ENCODE peak calls at places on chromosomes 7 and 10, in nine cellular contexts. One of them, this sample, is unnamed.

GRCh38 chr10:59376817-59377340 is 14.5 kb upstream of the FAM13C start:
- DNase-seq in uterus: no peak
- DNase-seq in dorsolateral prefrontal cortex: no peak
- DNase-seq in left ventricle myocardium inferior: no peak
- DNase-seq in GM12864: no peak
- DNase-seq in choroid plexus epithelial cell: no peak
- DNase-seq in BE2C: no peak
- DNase-seq in adipocyte: no peak
- DNase-seq in A549: no peak
- DNase-seq in this sample: no peak

GRCh38 chr7:137579913-137580640 is 236.5 kb upstream of the PTN start:
- DNase-seq in choroid plexus epithelial cell: peak
- DNase-seq in dorsolateral prefrontal cortex: no peak
- DNase-seq in adipocyte: peak
- DNase-seq in BE2C: no peak
- DNase-seq in uterus: no peak
- DNase-seq in A549: no peak
- DNase-seq in GM12864: no peak
- DNase-seq in left ventricle myocardium inferior: no peak
- DNase-seq in this sample: peak

GRCh38 chr10:73648975-73649829 is 6.6 kb downstream of the SYNPO2L start:
- DNase-seq in A549: no peak
- DNase-seq in GM12864: no peak
- DNase-seq in choroid plexus epithelial cell: no peak
- DNase-seq in uterus: no peak
- DNase-seq in BE2C: no peak
- DNase-seq in adipocyte: no peak
- DNase-seq in dorsolateral prefrontal cortex: no peak
- DNase-seq in left ventricle myocardium inferior: no peak
- DNase-seq in this sample: no peak

GRCh38 chr10:89032141-89032814 is 41.7 kb downstream of the FAS start:
- DNase-seq in A549: peak
- DNase-seq in left ventricle myocardium inferior: peak
- DNase-seq in BE2C: no peak
- DNase-seq in adipocyte: peak
- DNase-seq in choroid plexus epithelial cell: peak
- DNase-seq in dorsolateral prefrontal cortex: no peak
- DNase-seq in uterus: no peak
- DNase-seq in GM12864: peak
- DNase-seq in this sample: peak

GRCh38 chr10:132153616-132154217 is 33.0 kb upstream of the DPYSL4 start:
- DNase-seq in choroid plexus epithelial cell: no peak
- DNase-seq in A549: no peak
- DNase-seq in uterus: no peak
- DNase-seq in BE2C: no peak
- DNase-seq in adipocyte: no peak
- DNase-seq in dorsolateral prefrontal cortex: no peak
- DNase-seq in GM12864: no peak
- DNase-seq in left ventricle myocardium inferior: no peak
- DNase-seq in this sample: no peak

GRCh38 chr7:132575987-132576722 is at the start of gene PLXNA4:
- DNase-seq in choroid plexus epithelial cell: peak
- DNase-seq in dorsolateral prefrontal cortex: no peak
- DNase-seq in BE2C: peak
- DNase-seq in A549: no peak
- DNase-seq in uterus: no peak
- DNase-seq in adipocyte: peak
- DNase-seq in left ventricle myocardium inferior: no peak
- DNase-seq in GM12864: no peak
- DNase-seq in this sample: no peak

GRCh38 chr10:1434202-1434601 is 303.1 kb downstream of the ADARB2 start:
- DNase-seq in left ventricle myocardium inferior: no peak
- DNase-seq in A549: no peak
- DNase-seq in adipocyte: no peak
- DNase-seq in GM12864: no peak
- DNase-seq in dorsolateral prefrontal cortex: no peak
- DNase-seq in choroid plexus epithelial cell: no peak
- DNase-seq in BE2C: no peak
- DNase-seq in uterus: no peak
- DNase-seq in this sample: no peak

GRCh38 chr10:79058899-79059771 is 9.6 kb upstream of the ZMIZ1 start:
- DNase-seq in BE2C: peak
- DNase-seq in dorsolateral prefrontal cortex: peak
- DNase-seq in choroid plexus epithelial cell: no peak
- DNase-seq in left ventricle myocardium inferior: peak
- DNase-seq in adipocyte: no peak
- DNase-seq in A549: no peak
- DNase-seq in GM12864: no peak
- DNase-seq in uterus: peak
- DNase-seq in this sample: no peak

DNA sequence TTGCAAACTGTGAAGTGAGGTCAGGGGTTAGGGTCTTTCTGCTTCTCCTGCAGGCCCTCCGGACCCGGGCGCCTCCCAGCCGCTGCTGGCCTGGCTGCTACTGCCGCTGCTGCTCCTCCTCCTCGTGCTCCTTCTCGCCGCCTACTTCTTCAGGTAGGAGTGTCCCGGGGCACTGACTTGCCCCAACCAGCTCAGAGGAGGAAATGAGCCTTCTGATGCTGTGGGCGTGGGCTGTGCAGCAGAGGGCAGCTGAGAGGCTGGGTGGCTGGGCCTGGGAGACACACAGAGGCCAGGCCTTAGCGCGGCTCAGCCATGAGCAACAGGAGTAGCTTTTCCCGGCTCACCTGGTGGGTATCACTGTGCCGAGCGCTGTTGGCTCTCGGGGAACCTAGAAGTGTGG is 78.9 kb downstream of the MKI67 start:
- DNase-seq in GM12864: peak
- DNase-seq in A549: no peak
- DNase-seq in choroid plexus epithelial cell: peak
- DNase-seq in adipocyte: no peak
- DNase-seq in uterus: no peak
- DNase-seq in BE2C: no peak
- DNase-seq in left ventricle myocardium inferior: peak
- DNase-seq in dorsolateral prefrontal cortex: no peak
- DNase-seq in this sample: peak
- H3K4me3 ChIP-seq in GM12864: peak
- H3K4me3 ChIP-seq in A549: no peak
- H3K4me3 ChIP-seq in choroid plexus epithelial cell: no peak
- H3K4me3 ChIP-seq in adipocyte: no peak
- H3K4me3 ChIP-seq in uterus: no peak
- H3K4me3 ChIP-seq in BE2C: no peak
- H3K4me3 ChIP-seq in left ventricle myocardium inferior: peak
- H3K4me3 ChIP-seq in dorsolateral prefrontal cortex: no peak
- H3K4me3 ChIP-seq in this sample: no peak

GRCh38 chr7:109318146-109318545 is 748.5 kb downstream of the DNAJB9 start:
- DNase-seq in choroid plexus epithelial cell: no peak
- DNase-seq in GM12864: no peak
- DNase-seq in dorsolateral prefrontal cortex: no peak
- DNase-seq in uterus: no peak
- DNase-seq in A549: no peak
- DNase-seq in BE2C: no peak
- DNase-seq in adipocyte: no peak
- DNase-seq in left ventricle myocardium inferior: no peak
- DNase-seq in this sample: no peak
- H3K4me3 ChIP-seq in choroid plexus epithelial cell: no peak
- H3K4me3 ChIP-seq in GM12864: no peak
- H3K4me3 ChIP-seq in dorsolateral prefrontal cortex: no peak
- H3K4me3 ChIP-seq in uterus: no peak
- H3K4me3 ChIP-seq in A549: no peak
- H3K4me3 ChIP-seq in BE2C: no peak
- H3K4me3 ChIP-seq in adipocyte: no peak
- H3K4me3 ChIP-seq in left ventricle myocardium inferior: no peak
- H3K4me3 ChIP-seq in this sample: no peak

DNA sequence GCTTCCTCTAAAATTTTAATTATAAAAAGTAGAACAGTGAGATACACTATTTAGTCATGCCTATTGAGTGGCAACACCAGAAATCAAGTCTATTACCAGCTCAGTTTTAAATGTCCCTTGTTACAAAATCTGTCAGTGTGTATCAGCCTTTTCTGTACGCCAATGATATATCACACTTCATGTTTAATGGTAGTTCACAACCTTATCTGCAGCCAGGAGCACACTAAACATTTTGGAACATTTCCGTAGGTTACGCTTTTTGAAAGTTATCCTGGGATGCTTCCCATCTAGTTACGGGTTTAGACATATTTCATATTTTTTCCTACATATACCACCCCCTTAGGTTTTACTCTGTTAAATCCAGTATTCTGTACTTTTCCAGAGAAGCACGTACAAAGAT is 5.4 kb downstream of the HNRNPA2B1 start:
- DNase-seq in dorsolateral prefrontal cortex: no peak
- DNase-seq in BE2C: no peak
- DNase-seq in A549: no peak
- DNase-seq in uterus: no peak
- DNase-seq in GM12864: no peak
- DNase-seq in left ventricle myocardium inferior: no peak
- DNase-seq in adipocyte: no peak
- DNase-seq in choroid plexus epithelial cell: no peak
- DNase-seq in this sample: no peak
- H3K4me3 ChIP-seq in dorsolateral prefrontal cortex: no peak
- H3K4me3 ChIP-seq in BE2C: peak
- H3K4me3 ChIP-seq in A549: peak
- H3K4me3 ChIP-seq in uterus: no peak
- H3K4me3 ChIP-seq in GM12864: no peak
- H3K4me3 ChIP-seq in left ventricle myocardium inferior: peak
- H3K4me3 ChIP-seq in adipocyte: peak
- H3K4me3 ChIP-seq in choroid plexus epithelial cell: no peak
- H3K4me3 ChIP-seq in this sample: no peak

DNA sequence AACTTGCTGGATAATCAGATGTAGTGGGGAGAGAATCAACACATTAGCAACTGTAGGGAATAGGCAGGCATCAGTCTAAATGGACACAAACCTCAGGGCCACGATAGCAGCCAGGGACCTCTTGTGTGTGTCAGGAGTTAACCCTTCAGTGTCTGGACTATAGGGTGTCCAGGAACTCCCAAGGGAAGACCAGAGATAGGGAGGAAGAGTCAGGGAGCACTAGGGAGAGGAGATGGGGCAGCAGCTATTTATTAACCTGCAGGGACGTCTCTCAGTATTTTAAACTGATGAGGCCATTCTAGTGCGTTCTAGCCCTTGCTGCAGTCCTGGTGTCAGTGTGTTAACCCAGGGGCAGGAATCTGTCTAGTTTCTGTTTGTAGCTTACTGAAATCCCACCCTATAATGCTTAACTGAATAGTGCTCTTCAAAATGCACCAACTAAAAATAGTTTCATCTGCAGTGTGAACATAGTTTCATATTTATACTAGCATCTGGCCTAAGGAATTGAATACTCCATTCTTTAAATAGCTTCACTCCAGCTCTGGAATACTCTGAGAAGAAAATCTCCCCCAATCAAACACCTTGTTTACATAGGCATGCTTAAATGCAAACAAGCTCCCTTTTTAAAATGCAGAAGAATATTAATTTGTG is 62.7 kb downstream of the ARID5B start:
- DNase-seq in BE2C: no peak
- DNase-seq in choroid plexus epithelial cell: peak
- DNase-seq in uterus: no peak
- DNase-seq in GM12864: no peak
- DNase-seq in adipocyte: peak
- DNase-seq in dorsolateral prefrontal cortex: no peak
- DNase-seq in left ventricle myocardium inferior: no peak
- DNase-seq in A549: no peak
- DNase-seq in this sample: peak
- H3K4me3 ChIP-seq in BE2C: no peak
- H3K4me3 ChIP-seq in choroid plexus epithelial cell: no peak
- H3K4me3 ChIP-seq in uterus: no peak
- H3K4me3 ChIP-seq in GM12864: peak
- H3K4me3 ChIP-seq in adipocyte: no peak
- H3K4me3 ChIP-seq in dorsolateral prefrontal cortex: no peak
- H3K4me3 ChIP-seq in left ventricle myocardium inferior: peak
- H3K4me3 ChIP-seq in A549: no peak
- H3K4me3 ChIP-seq in this sample: no peak

GRCh38 chr7:158818325-158819213 is 10.7 kb downstream of the ESYT2 start:
- DNase-seq in BE2C: peak
- DNase-seq in left ventricle myocardium inferior: peak
- DNase-seq in A549: peak
- DNase-seq in adipocyte: peak
- DNase-seq in choroid plexus epithelial cell: peak
- DNase-seq in uterus: peak
- DNase-seq in dorsolateral prefrontal cortex: peak
- DNase-seq in GM12864: no peak
- DNase-seq in this sample: peak

GRCh38 chr7:158815471-158816128 is 13.7 kb downstream of the ESYT2 start:
- DNase-seq in adipocyte: no peak
- DNase-seq in BE2C: no peak
- DNase-seq in left ventricle myocardium inferior: no peak
- DNase-seq in dorsolateral prefrontal cortex: no peak
- DNase-seq in choroid plexus epithelial cell: no peak
- DNase-seq in uterus: no peak
- DNase-seq in A549: no peak
- DNase-seq in GM12864: no peak
- DNase-seq in this sample: peak

GRCh38 chr7:158815046-158815445 is 14.3 kb downstream of the ESYT2 start:
- DNase-seq in A549: no peak
- DNase-seq in adipocyte: no peak
- DNase-seq in choroid plexus epithelial cell: peak
- DNase-seq in uterus: no peak
- DNase-seq in left ventricle myocardium inferior: no peak
- DNase-seq in dorsolateral prefrontal cortex: no peak
- DNase-seq in BE2C: no peak
- DNase-seq in GM12864: no peak
- DNase-seq in this sample: peak

GRCh38 chr7:158816271-158816670 is 13.0 kb downstream of the ESYT2 start:
- DNase-seq in A549: no peak
- DNase-seq in dorsolateral prefrontal cortex: no peak
- DNase-seq in left ventricle myocardium inferior: no peak
- DNase-seq in choroid plexus epithelial cell: peak
- DNase-seq in BE2C: no peak
- DNase-seq in adipocyte: peak
- DNase-seq in uterus: no peak
- DNase-seq in GM12864: no peak
- DNase-seq in this sample: peak

DNA sequence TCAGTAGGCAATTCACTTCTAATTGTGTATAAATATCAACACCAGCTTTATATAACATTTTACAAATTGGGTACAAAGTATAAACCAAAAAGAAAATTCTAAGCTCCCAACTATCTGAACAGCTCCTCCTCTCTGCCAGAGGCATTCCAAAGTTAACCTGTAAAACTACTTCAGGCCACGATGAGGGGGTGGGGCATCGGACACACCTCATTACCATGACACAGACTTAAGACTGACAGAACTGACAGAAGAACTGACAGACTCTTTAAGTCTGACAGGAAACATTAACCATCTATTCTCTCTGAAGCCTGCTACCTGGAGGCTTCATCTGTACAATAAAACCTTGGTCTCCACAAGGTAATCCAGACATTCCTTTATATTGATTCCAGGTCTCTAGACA is 12.3 kb downstream of the ESYT2 start:
- DNase-seq in GM12864: no peak
- DNase-seq in dorsolateral prefrontal cortex: no peak
- DNase-seq in left ventricle myocardium inferior: no peak
- DNase-seq in BE2C: no peak
- DNase-seq in A549: no peak
- DNase-seq in choroid plexus epithelial cell: no peak
- DNase-seq in uterus: no peak
- DNase-seq in adipocyte: no peak
- DNase-seq in this sample: no peak
- H3K4me3 ChIP-seq in GM12864: no peak
- H3K4me3 ChIP-seq in dorsolateral prefrontal cortex: no peak
- H3K4me3 ChIP-seq in left ventricle myocardium inferior: peak
- H3K4me3 ChIP-seq in BE2C: no peak
- H3K4me3 ChIP-seq in A549: peak
- H3K4me3 ChIP-seq in choroid plexus epithelial cell: no peak
- H3K4me3 ChIP-seq in uterus: no peak
- H3K4me3 ChIP-seq in adipocyte: peak
- H3K4me3 ChIP-seq in this sample: no peak

This sample was measured in fibroblast of villous mesenchyme.